ENCODE peak calls at places on chromosome 12, in five cellular contexts. Q, E, A, S and K are unnamed samples.

GRCh38 chr12:108547633-108548172 is 13.3 kb downstream of the SART3 start:
- DNase-seq in Q (no peak), E (no peak), A (no peak), S (no peak), K (no peak)

GRCh38 chr12:102172436-102172835 is 25.2 kb downstream of the PMCH start:
- DNase-seq in Q (no peak), E (no peak), A (no peak), S (no peak), K (no peak)

GRCh38 chr12:117188961-117189724 is 1.1 kb downstream of the FBXO21 start:
- DNase-seq in Q (no peak), E (no peak), A (no peak), S (no peak), K (no peak)

GRCh38 chr12:2414810-2415567 is 362.2 kb downstream of the CACNA1C start:
- DNase-seq in Q (no peak), E (no peak), A (no peak), S (no peak), K (no peak)

GRCh38 chr12:124625867-124626675 is 58.7 kb upstream of the NCOR2 start:
- DNase-seq in Q (peak; percentile 94), E (peak; percentile 28), A (no peak), S (no peak), K (no peak)

GRCh38 chr12:88559199-88559598 is 21.1 kb downstream of the KITLG start:
- DNase-seq in Q (no peak), E (no peak), A (no peak), S (no peak), K (no peak)

GRCh38 chr12:116855744-116856470 is 25.3 kb downstream of the HRK start:
- DNase-seq in Q (peak; percentile 84), E (no peak), A (no peak), S (no peak), K (no peak)

GRCh38 chr12:58540480-58541299 is 379.6 kb downstream of the LRIG3 start:
- DNase-seq in Q (peak; percentile 46), E (peak; percentile 68), A (peak; percentile 91), S (peak; percentile 5), K (peak; percentile 30)

GRCh38 chr12:65868133-65868705 is 43.9 kb downstream of the HMGA2 start:
- DNase-seq in Q (no peak), E (no peak), A (no peak), S (no peak), K (no peak)

GRCh38 chr12:98894412-98895085 is 249.5 kb downstream of the APAF1 start:
- DNase-seq in Q (no peak), E (no peak), A (peak; percentile 61), S (no peak), K (no peak)

GRCh38 chr12:119578112-119578511 is 15.5 kb upstream of the TMEM233 start:
- DNase-seq in Q (no peak), E (no peak), A (no peak), S (no peak), K (peak; percentile 18)

GRCh38 chr12:32450363-32450762 is 51.0 kb downstream of the FGD4 start:
- DNase-seq in Q (no peak), E (no peak), A (no peak), S (no peak), K (no peak)

GRCh38 chr12:91877022-91877421 is 268.6 kb downstream of the BTG1 start:
- DNase-seq in Q (peak; percentile 55), E (no peak), A (peak; percentile 73), S (peak; percentile 71), K (peak; percentile 93)

GRCh38 chr12:83886479-83886878 is 1026.1 kb downstream of the SLC6A15 start:
- DNase-seq in Q (no peak), E (no peak), A (no peak), S (no peak), K (no peak)

GRCh38 chr12:88812610-88813009 is 232.3 kb upstream of the KITLG start:
- DNase-seq in Q (no peak), E (no peak), A (no peak), S (no peak), K (no peak)

GRCh38 chr12:11941601-11942360 is 129.0 kb upstream of the BCL2L14 start:
- DNase-seq in Q (no peak), E (no peak), A (no peak), S (no peak), K (no peak)

GRCh38 chr12:115817399-115817798 is 460.1 kb downstream of the MED13L start:
- DNase-seq in Q (no peak), E (no peak), A (no peak), S (no peak), K (no peak)